ENCODE peak calls at places on chromosome 11, in ten cellular contexts. One of them, this sample, is unnamed.

GRCh38 chr11:69463181-69463891 is 18.1 kb upstream of the LINC01488 start:
- DNase-seq in PC-9: no peak
- DNase-seq in anterior cingulate cortex: no peak
- DNase-seq in psoas muscle: peak
- DNase-seq in posterior vena cava: peak
- DNase-seq in activated naive CD4-positive, alpha-beta T cell treated with anti-CD3 and anti-CD28 coated beads for 36 hours: no peak
- DNase-seq in putamen: no peak
- DNase-seq in iris pigment epithelial cell: peak
- DNase-seq in CD8-positive, alpha-beta T cell: no peak
- DNase-seq in hepatocyte: peak
- DNase-seq in this sample: no peak

GRCh38 chr11:118437736-118438125 is 1.4 kb downstream of the KMT2A start:
- DNase-seq in PC-9: no peak
- DNase-seq in anterior cingulate cortex: no peak
- DNase-seq in psoas muscle: no peak
- DNase-seq in posterior vena cava: no peak
- DNase-seq in activated naive CD4-positive, alpha-beta T cell treated with anti-CD3 and anti-CD28 coated beads for 36 hours: peak
- DNase-seq in putamen: peak
- DNase-seq in iris pigment epithelial cell: peak
- DNase-seq in CD8-positive, alpha-beta T cell: peak
- DNase-seq in hepatocyte: peak
- DNase-seq in this sample: no peak

GRCh38 chr11:118953265-118953664 is 2.8 kb upstream of the UPK2 start:
- DNase-seq in PC-9: no peak
- DNase-seq in anterior cingulate cortex: no peak
- DNase-seq in psoas muscle: no peak
- DNase-seq in posterior vena cava: peak
- DNase-seq in activated naive CD4-positive, alpha-beta T cell treated with anti-CD3 and anti-CD28 coated beads for 36 hours: no peak
- DNase-seq in putamen: peak
- DNase-seq in iris pigment epithelial cell: peak
- DNase-seq in CD8-positive, alpha-beta T cell: no peak
- DNase-seq in hepatocyte: no peak
- DNase-seq in this sample: no peak

GRCh38 chr11:69277074-69277809 is 16.7 kb upstream of the MYEOV start:
- DNase-seq in PC-9: no peak
- DNase-seq in anterior cingulate cortex: no peak
- DNase-seq in psoas muscle: no peak
- DNase-seq in posterior vena cava: no peak
- DNase-seq in activated naive CD4-positive, alpha-beta T cell treated with anti-CD3 and anti-CD28 coated beads for 36 hours: no peak
- DNase-seq in putamen: no peak
- DNase-seq in iris pigment epithelial cell: no peak
- DNase-seq in CD8-positive, alpha-beta T cell: no peak
- DNase-seq in hepatocyte: no peak
- DNase-seq in this sample: no peak

GRCh38 chr11:9091044-9091936 is at the start of gene SCUBE2:
- DNase-seq in PC-9: no peak
- DNase-seq in anterior cingulate cortex: no peak
- DNase-seq in psoas muscle: no peak
- DNase-seq in posterior vena cava: no peak
- DNase-seq in activated naive CD4-positive, alpha-beta T cell treated with anti-CD3 and anti-CD28 coated beads for 36 hours: no peak
- DNase-seq in putamen: no peak
- DNase-seq in iris pigment epithelial cell: no peak
- DNase-seq in CD8-positive, alpha-beta T cell: no peak
- DNase-seq in hepatocyte: no peak
- DNase-seq in this sample: no peak

GRCh38 chr11:114195981-114196731 is 100.0 kb upstream of the NNMT start:
- DNase-seq in PC-9: no peak
- DNase-seq in anterior cingulate cortex: no peak
- DNase-seq in psoas muscle: no peak
- DNase-seq in posterior vena cava: no peak
- DNase-seq in activated naive CD4-positive, alpha-beta T cell treated with anti-CD3 and anti-CD28 coated beads for 36 hours: peak
- DNase-seq in putamen: no peak
- DNase-seq in iris pigment epithelial cell: peak
- DNase-seq in CD8-positive, alpha-beta T cell: no peak
- DNase-seq in hepatocyte: peak
- DNase-seq in this sample: no peak

GRCh38 chr11:46351148-46351547 is 3.9 kb downstream of the DGKZ start:
- DNase-seq in PC-9: no peak
- DNase-seq in anterior cingulate cortex: no peak
- DNase-seq in psoas muscle: no peak
- DNase-seq in posterior vena cava: no peak
- DNase-seq in activated naive CD4-positive, alpha-beta T cell treated with anti-CD3 and anti-CD28 coated beads for 36 hours: no peak
- DNase-seq in putamen: no peak
- DNase-seq in iris pigment epithelial cell: no peak
- DNase-seq in CD8-positive, alpha-beta T cell: no peak
- DNase-seq in hepatocyte: no peak
- DNase-seq in this sample: no peak

GRCh38 chr11:64643258-64643881 is 52.4 kb downstream of the SLC22A12 start:
- DNase-seq in PC-9: no peak
- DNase-seq in anterior cingulate cortex: peak
- DNase-seq in psoas muscle: no peak
- DNase-seq in posterior vena cava: no peak
- DNase-seq in activated naive CD4-positive, alpha-beta T cell treated with anti-CD3 and anti-CD28 coated beads for 36 hours: no peak
- DNase-seq in putamen: peak
- DNase-seq in iris pigment epithelial cell: no peak
- DNase-seq in CD8-positive, alpha-beta T cell: no peak
- DNase-seq in hepatocyte: peak
- DNase-seq in this sample: no peak

GRCh38 chr11:128738942-128739341 is 45.1 kb downstream of the FLI1 start:
- DNase-seq in PC-9: no peak
- DNase-seq in anterior cingulate cortex: no peak
- DNase-seq in psoas muscle: no peak
- DNase-seq in posterior vena cava: no peak
- DNase-seq in activated naive CD4-positive, alpha-beta T cell treated with anti-CD3 and anti-CD28 coated beads for 36 hours: no peak
- DNase-seq in putamen: no peak
- DNase-seq in iris pigment epithelial cell: no peak
- DNase-seq in CD8-positive, alpha-beta T cell: no peak
- DNase-seq in hepatocyte: no peak
- DNase-seq in this sample: no peak

GRCh38 chr11:66112041-66112491 is 42.0 kb downstream of the PACS1 start:
- DNase-seq in PC-9: no peak
- DNase-seq in anterior cingulate cortex: no peak
- DNase-seq in psoas muscle: no peak
- DNase-seq in posterior vena cava: no peak
- DNase-seq in activated naive CD4-positive, alpha-beta T cell treated with anti-CD3 and anti-CD28 coated beads for 36 hours: no peak
- DNase-seq in putamen: no peak
- DNase-seq in iris pigment epithelial cell: peak
- DNase-seq in CD8-positive, alpha-beta T cell: no peak
- DNase-seq in hepatocyte: no peak
- DNase-seq in this sample: no peak

GRCh38 chr11:12005476-12005875 is 3.0 kb downstream of the DKK3 start:
- DNase-seq in PC-9: no peak
- DNase-seq in anterior cingulate cortex: no peak
- DNase-seq in psoas muscle: no peak
- DNase-seq in posterior vena cava: no peak
- DNase-seq in activated naive CD4-positive, alpha-beta T cell treated with anti-CD3 and anti-CD28 coated beads for 36 hours: no peak
- DNase-seq in putamen: no peak
- DNase-seq in iris pigment epithelial cell: peak
- DNase-seq in CD8-positive, alpha-beta T cell: no peak
- DNase-seq in hepatocyte: no peak
- DNase-seq in this sample: no peak

GRCh38 chr11:63558459-63559157 is 4.6 kb downstream of the PLAAT2 start:
- DNase-seq in PC-9: no peak
- DNase-seq in anterior cingulate cortex: no peak
- DNase-seq in psoas muscle: no peak
- DNase-seq in posterior vena cava: no peak
- DNase-seq in activated naive CD4-positive, alpha-beta T cell treated with anti-CD3 and anti-CD28 coated beads for 36 hours: no peak
- DNase-seq in putamen: no peak
- DNase-seq in iris pigment epithelial cell: no peak
- DNase-seq in CD8-positive, alpha-beta T cell: no peak
- DNase-seq in hepatocyte: peak
- DNase-seq in this sample: no peak

GRCh38 chr11:57482782-57483569 is 22.6 kb downstream of the RTN4RL2 start:
- DNase-seq in PC-9: peak
- DNase-seq in anterior cingulate cortex: no peak
- DNase-seq in psoas muscle: peak
- DNase-seq in posterior vena cava: no peak
- DNase-seq in activated naive CD4-positive, alpha-beta T cell treated with anti-CD3 and anti-CD28 coated beads for 36 hours: peak
- DNase-seq in putamen: no peak
- DNase-seq in iris pigment epithelial cell: no peak
- DNase-seq in CD8-positive, alpha-beta T cell: no peak
- DNase-seq in hepatocyte: peak
- DNase-seq in this sample: no peak

GRCh38 chr11:8221025-8221723 is 42.5 kb downstream of the LMO1 start:
- DNase-seq in PC-9: no peak
- DNase-seq in anterior cingulate cortex: no peak
- DNase-seq in psoas muscle: no peak
- DNase-seq in posterior vena cava: peak
- DNase-seq in activated naive CD4-positive, alpha-beta T cell treated with anti-CD3 and anti-CD28 coated beads for 36 hours: no peak
- DNase-seq in putamen: no peak
- DNase-seq in iris pigment epithelial cell: no peak
- DNase-seq in CD8-positive, alpha-beta T cell: no peak
- DNase-seq in hepatocyte: no peak
- DNase-seq in this sample: no peak

GRCh38 chr11:29300441-29300840 is 716.4 kb downstream of the KCNA4 start:
- DNase-seq in PC-9: no peak
- DNase-seq in anterior cingulate cortex: no peak
- DNase-seq in psoas muscle: no peak
- DNase-seq in posterior vena cava: no peak
- DNase-seq in activated naive CD4-positive, alpha-beta T cell treated with anti-CD3 and anti-CD28 coated beads for 36 hours: no peak
- DNase-seq in putamen: no peak
- DNase-seq in iris pigment epithelial cell: peak
- DNase-seq in CD8-positive, alpha-beta T cell: no peak
- DNase-seq in hepatocyte: no peak
- DNase-seq in this sample: no peak

GRCh38 chr11:79616392-79616831 is 175.6 kb upstream of the TENM4 start:
- DNase-seq in PC-9: no peak
- DNase-seq in anterior cingulate cortex: no peak
- DNase-seq in psoas muscle: no peak
- DNase-seq in posterior vena cava: no peak
- DNase-seq in activated naive CD4-positive, alpha-beta T cell treated with anti-CD3 and anti-CD28 coated beads for 36 hours: no peak
- DNase-seq in putamen: no peak
- DNase-seq in iris pigment epithelial cell: no peak
- DNase-seq in CD8-positive, alpha-beta T cell: no peak
- DNase-seq in hepatocyte: peak
- DNase-seq in this sample: no peak

GRCh38 chr11:118565062-118565461 is 669 bp downstream of the IFT46 start:
- DNase-seq in PC-9: no peak
- DNase-seq in anterior cingulate cortex: no peak
- DNase-seq in psoas muscle: peak
- DNase-seq in posterior vena cava: peak
- DNase-seq in activated naive CD4-positive, alpha-beta T cell treated with anti-CD3 and anti-CD28 coated beads for 36 hours: no peak
- DNase-seq in putamen: no peak
- DNase-seq in iris pigment epithelial cell: no peak
- DNase-seq in CD8-positive, alpha-beta T cell: no peak
- DNase-seq in hepatocyte: no peak
- DNase-seq in this sample: no peak

GRCh38 chr11:32893091-32893946 is 708 bp downstream of the QSER1 start:
- DNase-seq in PC-9: peak
- DNase-seq in anterior cingulate cortex: no peak
- DNase-seq in psoas muscle: peak
- DNase-seq in posterior vena cava: peak
- DNase-seq in activated naive CD4-positive, alpha-beta T cell treated with anti-CD3 and anti-CD28 coated beads for 36 hours: peak
- DNase-seq in putamen: peak
- DNase-seq in iris pigment epithelial cell: peak
- DNase-seq in CD8-positive, alpha-beta T cell: no peak
- DNase-seq in hepatocyte: peak
- DNase-seq in this sample: peak

GRCh38 chr11:79708319-79708928 is 267.6 kb upstream of the TENM4 start:
- DNase-seq in PC-9: peak
- DNase-seq in anterior cingulate cortex: no peak
- DNase-seq in psoas muscle: no peak
- DNase-seq in posterior vena cava: no peak
- DNase-seq in activated naive CD4-positive, alpha-beta T cell treated with anti-CD3 and anti-CD28 coated beads for 36 hours: no peak
- DNase-seq in putamen: no peak
- DNase-seq in iris pigment epithelial cell: peak
- DNase-seq in CD8-positive, alpha-beta T cell: no peak
- DNase-seq in hepatocyte: peak
- DNase-seq in this sample: no peak

GRCh38 chr11:58567889-58568512 is 7.7 kb downstream of the LPXN start:
- DNase-seq in PC-9: peak
- DNase-seq in anterior cingulate cortex: no peak
- DNase-seq in psoas muscle: peak
- DNase-seq in posterior vena cava: peak
- DNase-seq in activated naive CD4-positive, alpha-beta T cell treated with anti-CD3 and anti-CD28 coated beads for 36 hours: peak
- DNase-seq in putamen: peak
- DNase-seq in iris pigment epithelial cell: peak
- DNase-seq in CD8-positive, alpha-beta T cell: peak
- DNase-seq in hepatocyte: peak
- DNase-seq in this sample: peak

GRCh38 chr11:70527046-70527395 is 128.7 kb downstream of the CTTN start:
- DNase-seq in PC-9: no peak
- DNase-seq in anterior cingulate cortex: no peak
- DNase-seq in psoas muscle: peak
- DNase-seq in posterior vena cava: peak
- DNase-seq in activated naive CD4-positive, alpha-beta T cell treated with anti-CD3 and anti-CD28 coated beads for 36 hours: no peak
- DNase-seq in putamen: no peak
- DNase-seq in iris pigment epithelial cell: no peak
- DNase-seq in CD8-positive, alpha-beta T cell: no peak
- DNase-seq in hepatocyte: no peak
- DNase-seq in this sample: no peak

GRCh38 chr11:3984896-3985295 is 109.7 kb upstream of the RRM1 start:
- DNase-seq in PC-9: no peak
- DNase-seq in anterior cingulate cortex: no peak
- DNase-seq in psoas muscle: no peak
- DNase-seq in posterior vena cava: no peak
- DNase-seq in activated naive CD4-positive, alpha-beta T cell treated with anti-CD3 and anti-CD28 coated beads for 36 hours: peak
- DNase-seq in putamen: no peak
- DNase-seq in iris pigment epithelial cell: no peak
- DNase-seq in CD8-positive, alpha-beta T cell: peak
- DNase-seq in hepatocyte: peak
- DNase-seq in this sample: no peak

GRCh38 chr11:75731095-75731494 is 13.5 kb downstream of the MOGAT2 start:
- DNase-seq in PC-9: no peak
- DNase-seq in anterior cingulate cortex: no peak
- DNase-seq in psoas muscle: no peak
- DNase-seq in posterior vena cava: no peak
- DNase-seq in activated naive CD4-positive, alpha-beta T cell treated with anti-CD3 and anti-CD28 coated beads for 36 hours: no peak
- DNase-seq in putamen: no peak
- DNase-seq in iris pigment epithelial cell: no peak
- DNase-seq in CD8-positive, alpha-beta T cell: no peak
- DNase-seq in hepatocyte: no peak
- DNase-seq in this sample: no peak

GRCh38 chr11:123062892-123063395 is 1.0 kb upstream of the HSPA8 start:
- DNase-seq in PC-9: no peak
- DNase-seq in anterior cingulate cortex: no peak
- DNase-seq in psoas muscle: no peak
- DNase-seq in posterior vena cava: no peak
- DNase-seq in activated naive CD4-positive, alpha-beta T cell treated with anti-CD3 and anti-CD28 coated beads for 36 hours: no peak
- DNase-seq in putamen: no peak
- DNase-seq in iris pigment epithelial cell: peak
- DNase-seq in CD8-positive, alpha-beta T cell: no peak
- DNase-seq in hepatocyte: no peak
- DNase-seq in this sample: no peak

GRCh38 chr11:78202733-78203167 is 14.0 kb downstream of the USP35 start:
- DNase-seq in PC-9: no peak
- DNase-seq in anterior cingulate cortex: no peak
- DNase-seq in psoas muscle: no peak
- DNase-seq in posterior vena cava: no peak
- DNase-seq in activated naive CD4-positive, alpha-beta T cell treated with anti-CD3 and anti-CD28 coated beads for 36 hours: peak
- DNase-seq in putamen: no peak
- DNase-seq in iris pigment epithelial cell: no peak
- DNase-seq in CD8-positive, alpha-beta T cell: peak
- DNase-seq in hepatocyte: no peak
- DNase-seq in this sample: peak

GRCh38 chr11:35247863-35248262 is 108.9 kb downstream of the CD44 start:
- DNase-seq in PC-9: no peak
- DNase-seq in anterior cingulate cortex: no peak
- DNase-seq in psoas muscle: no peak
- DNase-seq in posterior vena cava: no peak
- DNase-seq in activated naive CD4-positive, alpha-beta T cell treated with anti-CD3 and anti-CD28 coated beads for 36 hours: peak
- DNase-seq in putamen: no peak
- DNase-seq in iris pigment epithelial cell: no peak
- DNase-seq in CD8-positive, alpha-beta T cell: no peak
- DNase-seq in hepatocyte: no peak
- DNase-seq in this sample: no peak

GRCh38 chr11:64060861-64061444 is 25.2 kb downstream of the FLRT1 start:
- DNase-seq in PC-9: peak
- DNase-seq in anterior cingulate cortex: no peak
- DNase-seq in psoas muscle: peak
- DNase-seq in posterior vena cava: no peak
- DNase-seq in activated naive CD4-positive, alpha-beta T cell treated with anti-CD3 and anti-CD28 coated beads for 36 hours: peak
- DNase-seq in putamen: peak
- DNase-seq in iris pigment epithelial cell: peak
- DNase-seq in CD8-positive, alpha-beta T cell: peak
- DNase-seq in hepatocyte: peak
- DNase-seq in this sample: peak

GRCh38 chr11:123519055-123519796 is 89.2 kb downstream of the GRAMD1B start:
- DNase-seq in PC-9: peak
- DNase-seq in anterior cingulate cortex: no peak
- DNase-seq in psoas muscle: no peak
- DNase-seq in posterior vena cava: no peak
- DNase-seq in activated naive CD4-positive, alpha-beta T cell treated with anti-CD3 and anti-CD28 coated beads for 36 hours: no peak
- DNase-seq in putamen: peak
- DNase-seq in iris pigment epithelial cell: no peak
- DNase-seq in CD8-positive, alpha-beta T cell: no peak
- DNase-seq in hepatocyte: no peak
- DNase-seq in this sample: no peak